ENCODE peak calls at places on chromosomes 4 and X, in eight cellular contexts. One of them, this sample, is unnamed.

GRCh38 chr4:25442863-25443307 is 65.8 kb downstream of the ANAPC4 start:
- DNase-seq in HCT116: no peak
- DNase-seq in astrocyte of the spinal cord: no peak
- DNase-seq in stomach: no peak
- DNase-seq in colonic mucosa: no peak
- DNase-seq in H9: no peak
- DNase-seq in HFFc6: no peak
- DNase-seq in ovary: no peak
- DNase-seq in this sample: no peak

GRCh38 chrX:47217121-47217851 is 1.2 kb upstream of the CDK16 start:
- DNase-seq in H9: peak
- DNase-seq in HCT116: no peak
- DNase-seq in stomach: no peak
- DNase-seq in colonic mucosa: peak
- DNase-seq in HFFc6: peak
- DNase-seq in astrocyte of the spinal cord: no peak
- DNase-seq in ovary: no peak
- DNase-seq in this sample: no peak

GRCh38 chr4:15162046-15162445 is 159.8 kb downstream of the CPEB2 start:
- DNase-seq in astrocyte of the spinal cord: no peak
- DNase-seq in colonic mucosa: no peak
- DNase-seq in stomach: no peak
- DNase-seq in ovary: no peak
- DNase-seq in H9: no peak
- DNase-seq in HFFc6: no peak
- DNase-seq in HCT116: no peak
- DNase-seq in this sample: no peak

GRCh38 chr4:41957634-41958033 is 22.4 kb downstream of the TMEM33 start:
- DNase-seq in colonic mucosa: no peak
- DNase-seq in HFFc6: no peak
- DNase-seq in ovary: no peak
- DNase-seq in astrocyte of the spinal cord: no peak
- DNase-seq in HCT116: peak
- DNase-seq in stomach: no peak
- DNase-seq in H9: no peak
- DNase-seq in this sample: no peak

GRCh38 chr4:152459326-152459725 is 76.6 kb downstream of the FBXW7 start:
- DNase-seq in HFFc6: no peak
- DNase-seq in HCT116: no peak
- DNase-seq in stomach: no peak
- DNase-seq in colonic mucosa: no peak
- DNase-seq in astrocyte of the spinal cord: no peak
- DNase-seq in H9: no peak
- DNase-seq in ovary: no peak
- DNase-seq in this sample: no peak

GRCh38 chrX:118552501-118552900 is 56.9 kb downstream of the DOCK11 start:
- DNase-seq in astrocyte of the spinal cord: peak
- DNase-seq in HFFc6: peak
- DNase-seq in H9: no peak
- DNase-seq in stomach: no peak
- DNase-seq in HCT116: peak
- DNase-seq in ovary: no peak
- DNase-seq in colonic mucosa: no peak
- DNase-seq in this sample: no peak

GRCh38 chrX:153981771-153982533 is 9.4 kb downstream of the TMEM187 start:
- DNase-seq in HCT116: no peak
- DNase-seq in colonic mucosa: no peak
- DNase-seq in HFFc6: no peak
- DNase-seq in stomach: no peak
- DNase-seq in ovary: peak
- DNase-seq in H9: no peak
- DNase-seq in astrocyte of the spinal cord: peak
- DNase-seq in this sample: no peak

GRCh38 chrX:42538405-42538804 is 239.6 kb downstream of the PPP1R2C start:
- DNase-seq in HFFc6: no peak
- DNase-seq in stomach: no peak
- DNase-seq in H9: no peak
- DNase-seq in HCT116: no peak
- DNase-seq in ovary: no peak
- DNase-seq in astrocyte of the spinal cord: no peak
- DNase-seq in colonic mucosa: no peak
- DNase-seq in this sample: no peak

GRCh38 chr4:164748375-164748774 is 5.6 kb upstream of the SMIM31 start:
- DNase-seq in H9: no peak
- DNase-seq in stomach: no peak
- DNase-seq in HFFc6: peak
- DNase-seq in colonic mucosa: no peak
- DNase-seq in astrocyte of the spinal cord: peak
- DNase-seq in ovary: no peak
- DNase-seq in HCT116: peak
- DNase-seq in this sample: no peak

GRCh38 chrX:74902806-74903205 is 22.4 kb downstream of the NEXMIF start:
- DNase-seq in stomach: peak
- DNase-seq in HCT116: no peak
- DNase-seq in H9: no peak
- DNase-seq in HFFc6: no peak
- DNase-seq in ovary: no peak
- DNase-seq in colonic mucosa: no peak
- DNase-seq in astrocyte of the spinal cord: no peak
- DNase-seq in this sample: no peak

GRCh38 chr4:835148-836002 is 9.4 kb upstream of the CPLX1 start:
- DNase-seq in H9: no peak
- DNase-seq in stomach: peak
- DNase-seq in astrocyte of the spinal cord: no peak
- DNase-seq in HCT116: no peak
- DNase-seq in colonic mucosa: peak
- DNase-seq in HFFc6: no peak
- DNase-seq in ovary: no peak
- DNase-seq in this sample: peak

GRCh38 chr4:26020083-26020668 is 106.2 kb downstream of the SMIM20 start:
- DNase-seq in ovary: no peak
- DNase-seq in H9: no peak
- DNase-seq in astrocyte of the spinal cord: peak
- DNase-seq in HFFc6: peak
- DNase-seq in HCT116: no peak
- DNase-seq in colonic mucosa: no peak
- DNase-seq in stomach: no peak
- DNase-seq in this sample: no peak

GRCh38 chrX:15413101-15413500 is 28.9 kb upstream of the VEGFD start:
- DNase-seq in stomach: no peak
- DNase-seq in HCT116: no peak
- DNase-seq in H9: no peak
- DNase-seq in HFFc6: no peak
- DNase-seq in colonic mucosa: no peak
- DNase-seq in ovary: no peak
- DNase-seq in astrocyte of the spinal cord: no peak
- DNase-seq in this sample: no peak

GRCh38 chrX:103889216-103889615 is 57.2 kb upstream of the RAB9B start:
- DNase-seq in astrocyte of the spinal cord: no peak
- DNase-seq in colonic mucosa: no peak
- DNase-seq in ovary: no peak
- DNase-seq in HCT116: no peak
- DNase-seq in H9: no peak
- DNase-seq in HFFc6: peak
- DNase-seq in stomach: no peak
- DNase-seq in this sample: no peak

GRCh38 chrX:132875705-132876508 is 82.5 kb downstream of the HS6ST2 start:
- DNase-seq in HCT116: no peak
- DNase-seq in ovary: no peak
- DNase-seq in HFFc6: no peak
- DNase-seq in astrocyte of the spinal cord: no peak
- DNase-seq in colonic mucosa: no peak
- DNase-seq in stomach: no peak
- DNase-seq in H9: peak
- DNase-seq in this sample: no peak

GRCh38 chr4:41638806-41639205 is 100.8 kb downstream of the LIMCH1 start:
- DNase-seq in astrocyte of the spinal cord: no peak
- DNase-seq in ovary: no peak
- DNase-seq in H9: no peak
- DNase-seq in colonic mucosa: no peak
- DNase-seq in stomach: no peak
- DNase-seq in HFFc6: no peak
- DNase-seq in HCT116: no peak
- DNase-seq in this sample: no peak

GRCh38 chrX:71058116-71058515 is 10.0 kb downstream of the SNX12 start:
- DNase-seq in ovary: no peak
- DNase-seq in H9: no peak
- DNase-seq in colonic mucosa: no peak
- DNase-seq in HCT116: no peak
- DNase-seq in astrocyte of the spinal cord: no peak
- DNase-seq in HFFc6: no peak
- DNase-seq in stomach: no peak
- DNase-seq in this sample: no peak

GRCh38 chr4:5782829-5783476 is 72.0 kb downstream of the EVC start:
- DNase-seq in astrocyte of the spinal cord: no peak
- DNase-seq in HCT116: no peak
- DNase-seq in stomach: no peak
- DNase-seq in ovary: no peak
- DNase-seq in HFFc6: no peak
- DNase-seq in colonic mucosa: no peak
- DNase-seq in H9: peak
- DNase-seq in this sample: no peak

GRCh38 chr4:5785806-5786680 is 75.0 kb downstream of the EVC start:
- DNase-seq in ovary: no peak
- DNase-seq in HCT116: no peak
- DNase-seq in H9: peak
- DNase-seq in colonic mucosa: no peak
- DNase-seq in stomach: no peak
- DNase-seq in HFFc6: peak
- DNase-seq in astrocyte of the spinal cord: peak
- DNase-seq in this sample: no peak

GRCh38 chr4:5783486-5783885 is 72.5 kb downstream of the EVC start:
- DNase-seq in stomach: no peak
- DNase-seq in HFFc6: no peak
- DNase-seq in ovary: no peak
- DNase-seq in H9: peak
- DNase-seq in HCT116: no peak
- DNase-seq in colonic mucosa: no peak
- DNase-seq in astrocyte of the spinal cord: no peak
- DNase-seq in this sample: no peak

GRCh38 chr4:5784021-5784420 is 73.0 kb downstream of the EVC start:
- DNase-seq in astrocyte of the spinal cord: no peak
- DNase-seq in colonic mucosa: no peak
- DNase-seq in stomach: no peak
- DNase-seq in ovary: no peak
- DNase-seq in HCT116: no peak
- DNase-seq in HFFc6: no peak
- DNase-seq in H9: peak
- DNase-seq in this sample: no peak

DNA sequence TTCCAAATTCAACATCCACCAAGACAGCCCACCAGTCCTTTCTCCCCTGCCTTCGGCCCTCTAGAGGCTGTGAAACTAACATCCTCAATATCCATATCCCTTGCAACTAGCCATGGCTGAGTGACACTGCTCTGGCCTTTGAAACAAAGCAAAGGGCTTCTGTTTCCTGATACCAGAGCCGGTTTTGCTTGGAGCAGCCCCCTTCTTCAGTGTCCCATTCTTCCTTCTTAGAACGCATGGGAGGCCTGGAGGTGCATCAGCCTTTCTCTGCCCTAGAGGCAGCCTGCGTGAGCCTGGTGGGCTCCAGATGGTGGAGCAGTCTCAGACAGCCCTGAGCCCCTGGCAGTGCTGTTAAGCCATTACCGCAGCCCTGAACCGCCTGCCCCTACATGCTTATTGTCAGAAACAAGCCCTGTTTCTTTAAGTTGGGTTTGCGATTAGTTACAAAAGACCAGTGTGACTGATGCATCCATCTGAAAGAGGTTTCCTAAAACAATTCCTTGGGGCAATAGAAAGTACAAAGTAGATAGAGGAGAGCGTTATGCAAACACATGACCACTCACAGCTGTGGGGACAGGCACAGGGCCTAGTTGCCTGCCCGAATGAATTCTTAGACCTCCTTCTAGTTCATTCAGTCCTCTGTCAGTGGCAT is 74.1 kb downstream of the EVC start:
- DNase-seq in stomach: no peak
- DNase-seq in ovary: no peak
- DNase-seq in astrocyte of the spinal cord: no peak
- DNase-seq in HFFc6: no peak
- DNase-seq in H9: peak
- DNase-seq in colonic mucosa: no peak
- DNase-seq in HCT116: no peak
- DNase-seq in this sample: no peak
- TF ChIP-seq CTCF in stomach: no peak
- TF ChIP-seq CTCF in ovary: no peak
- TF ChIP-seq CTCF in astrocyte of the spinal cord: peak
- TF ChIP-seq CTCF in HFFc6: no peak
- TF ChIP-seq CTCF in H9: peak
- TF ChIP-seq CTCF in colonic mucosa: no peak
- TF ChIP-seq CTCF in HCT116: no peak
- TF ChIP-seq CTCF in this sample: peak

GRCh38 chrX:10326578-10326977 is 169.8 kb downstream of the CLCN4 start:
- DNase-seq in ovary: no peak
- DNase-seq in HCT116: peak
- DNase-seq in astrocyte of the spinal cord: no peak
- DNase-seq in HFFc6: no peak
- DNase-seq in stomach: no peak
- DNase-seq in colonic mucosa: no peak
- DNase-seq in H9: no peak
- DNase-seq in this sample: no peak
- TF ChIP-seq CTCF in ovary: no peak
- TF ChIP-seq CTCF in HCT116: peak
- TF ChIP-seq CTCF in astrocyte of the spinal cord: peak
- TF ChIP-seq CTCF in HFFc6: peak
- TF ChIP-seq CTCF in stomach: no peak
- TF ChIP-seq CTCF in colonic mucosa: no peak
- TF ChIP-seq CTCF in H9: peak
- TF ChIP-seq CTCF in this sample: peak

GRCh38 chr4:49032440-49033161 is 46.5 kb downstream of the CWH43 start:
- DNase-seq in astrocyte of the spinal cord: peak
- DNase-seq in stomach: no peak
- DNase-seq in HCT116: peak
- DNase-seq in ovary: no peak
- DNase-seq in colonic mucosa: peak
- DNase-seq in H9: no peak
- DNase-seq in HFFc6: no peak
- DNase-seq in this sample: no peak
- TF ChIP-seq CTCF in astrocyte of the spinal cord: peak
- TF ChIP-seq CTCF in stomach: no peak
- TF ChIP-seq CTCF in HCT116: peak
- TF ChIP-seq CTCF in ovary: no peak
- TF ChIP-seq CTCF in colonic mucosa: peak
- TF ChIP-seq CTCF in H9: peak
- TF ChIP-seq CTCF in HFFc6: peak
- TF ChIP-seq CTCF in this sample: peak

DNA sequence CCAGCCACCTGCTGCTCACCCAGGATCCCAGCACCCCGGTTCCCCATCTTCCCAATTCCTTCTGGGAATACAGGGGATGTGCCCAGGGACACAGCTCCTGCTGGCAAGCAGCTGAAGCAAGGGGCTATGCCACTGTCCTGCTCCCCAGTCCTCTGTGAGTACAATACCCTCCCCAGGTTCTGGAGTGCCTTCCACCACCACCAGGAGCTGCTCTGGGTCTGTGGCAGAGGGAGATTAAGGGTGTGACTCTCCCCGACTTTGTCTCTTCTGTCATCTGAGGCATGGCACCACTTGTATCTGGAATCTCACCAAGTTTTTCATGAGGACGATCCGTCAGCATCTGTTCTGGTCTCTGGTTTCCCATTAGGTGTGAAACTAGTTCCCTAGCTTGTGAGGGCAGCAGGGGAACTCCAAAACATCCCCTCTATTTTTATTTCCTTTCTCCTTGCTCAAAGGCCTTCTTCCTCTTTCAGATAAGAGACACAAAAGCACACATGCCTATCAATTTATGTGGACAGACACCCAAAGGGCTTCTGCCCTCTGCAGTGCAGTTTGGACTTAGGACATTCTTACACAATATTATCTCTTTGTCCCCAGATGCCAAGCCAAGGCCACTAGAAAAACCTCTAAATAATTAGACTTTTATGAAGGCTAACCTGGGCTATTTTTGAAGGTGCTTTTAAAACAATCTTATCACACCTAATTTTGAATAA is 26.8 kb downstream of the MGST2 start:
- DNase-seq in stomach: no peak
- DNase-seq in H9: peak
- DNase-seq in ovary: no peak
- DNase-seq in astrocyte of the spinal cord: no peak
- DNase-seq in HCT116: no peak
- DNase-seq in colonic mucosa: no peak
- DNase-seq in HFFc6: no peak
- DNase-seq in this sample: no peak
- TF ChIP-seq CTCF in stomach: no peak
- TF ChIP-seq CTCF in H9: peak
- TF ChIP-seq CTCF in ovary: no peak
- TF ChIP-seq CTCF in astrocyte of the spinal cord: peak
- TF ChIP-seq CTCF in HCT116: peak
- TF ChIP-seq CTCF in colonic mucosa: no peak
- TF ChIP-seq CTCF in HFFc6: peak
- TF ChIP-seq CTCF in this sample: no peak